ENCODE peak calls at places on chromosomes 2 and 18, in five cellular contexts. T, N, S, B and W are unnamed samples.

GRCh38 chr2:57396364-57397098 is 650.1 kb upstream of the VRK2 start:
- DNase-seq in T (no peak), N (no peak), S (no peak), B (no peak), W (no peak)

GRCh38 chr2:235523486-235524150 is 29.8 kb downstream of the AGAP1 start:
- DNase-seq in T (no peak), N (no peak), S (no peak), B (no peak), W (no peak)

GRCh38 chr18:22961156-22961555 is 28.0 kb downstream of the RBBP8 start:
- DNase-seq in T (no peak), N (no peak), S (no peak), B (no peak), W (no peak)

GRCh38 chr2:25698752-25699151 is 25.4 kb upstream of the DTNB start:
- DNase-seq in T (no peak), N (no peak), S (no peak), B (no peak), W (peak; percentile 56)

GRCh38 chr2:216281316-216281715 is 91.0 kb downstream of the MARCHF4 start:
- DNase-seq in T (no peak), N (no peak), S (no peak), B (no peak), W (no peak)

GRCh38 chr2:43985359-43985758 is 10.4 kb downstream of the LRPPRC start:
- DNase-seq in T (no peak), N (no peak), S (no peak), B (no peak), W (no peak)

GRCh38 chr2:11467749-11468148 is 1.8 kb upstream of the E2F6 start:
- DNase-seq in T (no peak), N (no peak), S (no peak), B (no peak), W (no peak)

GRCh38 chr2:12498703-12499102 is 218.0 kb upstream of the TRIB2 start:
- DNase-seq in T (no peak), N (peak; percentile 87), S (no peak), B (no peak), W (peak; percentile 40)

GRCh38 chr2:68709421-68709911 is 25.1 kb upstream of the ARHGAP25 start:
- DNase-seq in T (no peak), N (peak; percentile 53), S (no peak), B (peak; percentile 23), W (peak; percentile 31)

GRCh38 chr2:134670955-134671354 is 47.8 kb downstream of the TMEM163 start:
- DNase-seq in T (no peak), N (no peak), S (no peak), B (no peak), W (no peak)

GRCh38 chr2:71129114-71129890 is 727 bp downstream of the MCEE start:
- DNase-seq in T (no peak), N (no peak), S (no peak), B (no peak), W (no peak)

GRCh38 chr18:77818328-77818727 is 568.7 kb downstream of the GALR1 start:
- DNase-seq in T (no peak), N (no peak), S (no peak), B (no peak), W (no peak)

GRCh38 chr18:46915800-46916550 is 1.3 kb downstream of the PIAS2 start:
- DNase-seq in T (no peak), N (no peak), S (no peak), B (no peak), W (peak; percentile 3)

GRCh38 chr2:95274291-95275150 is at the start of gene PROM2:
- DNase-seq in T (no peak), N (no peak), S (no peak), B (no peak), W (no peak)